ENCODE peak calls at places on chromosomes 3 and 15, in seven cellular contexts. F, Z, E, O, Q, U and H are unnamed samples.

GRCh38 chr15:52414936-52415335 is 113.7 kb downstream of the MYO5A start:
- DNase-seq in F (no peak), Z (no peak), E (no peak), O (no peak), Q (no peak), U (peak; percentile 8), H (no peak)

GRCh38 chr3:196969001-196969659 is 497 bp upstream of the PIGZ start:
- DNase-seq in F (peak; percentile 63), Z (no peak), E (peak; percentile 45), O (peak; percentile 79), Q (peak; percentile 24), U (peak; percentile 26), H (no peak)

GRCh38 chr3:136343446-136343845 is 93.3 kb downstream of the PCCB start:
- DNase-seq in F (no peak), Z (no peak), E (no peak), O (no peak), Q (no peak), U (no peak), H (no peak)

GRCh38 chr3:105534491-105534890 is 167.8 kb downstream of the ALCAM start:
- DNase-seq in F (no peak), Z (no peak), E (no peak), O (no peak), Q (no peak), U (no peak), H (no peak)

GRCh38 chr15:92666780-92667179 is 11.2 kb upstream of the FAM174B start:
- DNase-seq in F (no peak), Z (peak; percentile 57), E (no peak), O (no peak), Q (no peak), U (peak; percentile 16), H (no peak)

GRCh38 chr3:24579008-24579407 is 84.4 kb upstream of the THRB start:
- DNase-seq in F (no peak), Z (no peak), E (no peak), O (no peak), Q (no peak), U (no peak), H (no peak)

GRCh38 chr3:25663324-25664065 is 1.2 kb downstream of the TOP2B start:
- DNase-seq in F (peak; percentile 52), Z (no peak), E (no peak), O (peak; percentile 73), Q (no peak), U (no peak), H (no peak)

GRCh38 chr3:172282850-172283249 is 165.4 kb downstream of the GHSR start:
- DNase-seq in F (no peak), Z (no peak), E (no peak), O (no peak), Q (no peak), U (no peak), H (no peak)

GRCh38 chr15:69092159-69092558 is 68.3 kb upstream of the GLCE start:
- DNase-seq in F (peak; percentile 88), Z (no peak), E (no peak), O (no peak), Q (no peak), U (no peak), H (no peak)